ENCODE peak calls at places on chromosomes 16 and 17, in nine cellular contexts. N is HCT116, H is prostate gland, I is H54, S is adrenal gland, W is sigmoid colon, L is transverse colon, B is A549, K is GM12891. R is an unnamed sample.

GRCh38 chr16:56506941-56507340 is 12.9 kb downstream of the BBS2 start:
- DNase-seq in I (no peak), K (no peak), L (no peak), S (no peak), W (no peak), H (no peak), B (no peak), N (no peak), R (no peak)

GRCh38 chr17:81474958-81475357 is 37.6 kb downstream of the ACTG1 start:
- DNase-seq in S (no peak), K (no peak), B (no peak), H (no peak), I (no peak), L (no peak), N (no peak), W (no peak), R (no peak)

GRCh38 chr16:2152695-2153506 is 2.7 kb upstream of the TRAF7 start:
- DNase-seq in B (peak), H (no peak), I (no peak), S (no peak), K (no peak), L (peak), N (no peak), W (no peak), R (peak)

GRCh38 chr16:66478733-66479511 is 51.8 kb downstream of the BEAN1 start:
- DNase-seq in B (peak), I (peak), S (peak), L (peak), H (peak), N (peak), K (peak), W (peak), R (peak)

GRCh38 chr17:72560303-72561247 is 439.8 kb downstream of the SOX9 start:
- DNase-seq in K (peak), I (peak), W (no peak), H (peak), B (peak), S (no peak), L (peak), N (peak), R (peak)

GRCh38 chr17:64788286-64789060 is 126.4 kb upstream of the SMURF2 start:
- DNase-seq in B (no peak), S (no peak), W (peak), L (no peak), N (no peak), H (no peak), I (no peak), K (no peak), R (no peak)

GRCh38 chr16:75192606-75193264 is 14.2 kb downstream of the CTRB2 start:
- DNase-seq in L (no peak), K (no peak), S (no peak), H (no peak), W (no peak), N (no peak), B (no peak), I (no peak), R (peak)

GRCh38 chr17:77126519-77126918 is 14.2 kb upstream of the SEC14L1 start:
- DNase-seq in K (no peak), H (no peak), L (peak), B (peak), I (no peak), N (no peak), W (no peak), S (no peak), R (no peak)

GRCh38 chr16:66328282-66328681 is 38.2 kb upstream of the CDH5 start:
- DNase-seq in B (no peak), L (no peak), S (no peak), W (no peak), K (no peak), I (no peak), H (no peak), N (no peak), R (no peak)

GRCh38 chr17:81578038-81578441 is 25.9 kb upstream of the FAAP100 start:
- DNase-seq in I (no peak), K (no peak), S (no peak), L (no peak), B (no peak), H (no peak), W (no peak), N (no peak), R (no peak)

GRCh38 chr17:18004901-18005305 is 32.2 kb downstream of the DRC3 start:
- DNase-seq in W (no peak), N (no peak), B (no peak), L (no peak), K (no peak), S (no peak), I (no peak), H (no peak), R (no peak)

GRCh38 chr17:22158364-22158763 is 466.0 kb downstream of the KCNJ18 start:
- DNase-seq in N (no peak), B (no peak), W (no peak), H (no peak), I (no peak), L (no peak), S (no peak), K (no peak), R (no peak)

GRCh38 chr17:56815711-56816110 is 18.0 kb downstream of the C17orf67 start:
- DNase-seq in B (no peak), W (no peak), L (no peak), K (no peak), S (no peak), H (no peak), N (no peak), I (peak), R (no peak)

GRCh38 chr16:10941127-10941933 is 938 bp downstream of the DEXI start:
- DNase-seq in B (no peak), I (no peak), L (peak), S (no peak), K (no peak), N (no peak), H (no peak), W (no peak), R (peak)

GRCh38 chr17:41650794-41651624 is 26.6 kb upstream of the KRT17 start:
- DNase-seq in H (peak), N (no peak), I (no peak), L (no peak), K (no peak), B (no peak), W (no peak), S (no peak), R (no peak)

GRCh38 chr17:69723316-69723715 is 308.8 kb downstream of the MAP2K6 start:
- DNase-seq in W (no peak), L (no peak), B (no peak), S (no peak), I (no peak), N (no peak), K (no peak), H (no peak), R (no peak)

GRCh38 chr16:2468142-2468724 is 2.9 kb upstream of the NTN3 start:
- DNase-seq in N (no peak), K (no peak), I (peak), L (no peak), S (no peak), W (no peak), B (no peak), H (peak), R (no peak)

GRCh38 chr17:58488428-58488890 is 251 bp upstream of the HSF5 start:
- DNase-seq in H (no peak), S (no peak), K (no peak), N (no peak), L (no peak), W (no peak), B (no peak), I (no peak), R (no peak)

GRCh38 chr17:74368341-74369152 is 1.2 kb downstream of the GPR142 start:
- DNase-seq in B (peak), K (peak), I (peak), S (peak), L (peak), W (peak), H (peak), N (peak), R (peak)

DNA sequence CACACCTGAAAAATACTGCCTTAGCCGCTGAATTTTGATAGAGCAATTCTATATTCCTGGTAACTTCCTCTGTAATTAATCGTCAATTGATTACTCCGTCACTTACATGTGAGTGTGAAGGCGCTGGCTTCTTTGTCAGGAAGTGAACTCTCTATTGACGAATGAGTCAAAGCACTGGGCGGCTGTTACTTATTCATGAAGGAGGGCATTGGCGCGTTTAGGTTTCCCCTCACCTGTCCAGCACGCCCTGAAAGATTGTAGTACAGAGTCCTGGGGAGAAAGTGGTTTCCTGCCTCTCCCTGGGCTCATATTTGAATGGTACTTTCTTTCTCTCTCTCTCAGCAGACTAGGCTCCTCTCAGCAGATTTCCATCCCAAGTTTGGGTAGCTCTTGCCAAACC is 21.0 kb downstream of the SOCS3 start:
- DNase-seq in L (peak), B (no peak), H (no peak), N (peak), W (no peak), K (no peak), S (no peak), I (no peak), R (no peak)
- TF ChIP-seq POLR2A in L (peak), B (no peak), H (no peak), N (no peak), W (no peak), K (no peak), S (no peak), I (no peak), R (no peak)

DNA sequence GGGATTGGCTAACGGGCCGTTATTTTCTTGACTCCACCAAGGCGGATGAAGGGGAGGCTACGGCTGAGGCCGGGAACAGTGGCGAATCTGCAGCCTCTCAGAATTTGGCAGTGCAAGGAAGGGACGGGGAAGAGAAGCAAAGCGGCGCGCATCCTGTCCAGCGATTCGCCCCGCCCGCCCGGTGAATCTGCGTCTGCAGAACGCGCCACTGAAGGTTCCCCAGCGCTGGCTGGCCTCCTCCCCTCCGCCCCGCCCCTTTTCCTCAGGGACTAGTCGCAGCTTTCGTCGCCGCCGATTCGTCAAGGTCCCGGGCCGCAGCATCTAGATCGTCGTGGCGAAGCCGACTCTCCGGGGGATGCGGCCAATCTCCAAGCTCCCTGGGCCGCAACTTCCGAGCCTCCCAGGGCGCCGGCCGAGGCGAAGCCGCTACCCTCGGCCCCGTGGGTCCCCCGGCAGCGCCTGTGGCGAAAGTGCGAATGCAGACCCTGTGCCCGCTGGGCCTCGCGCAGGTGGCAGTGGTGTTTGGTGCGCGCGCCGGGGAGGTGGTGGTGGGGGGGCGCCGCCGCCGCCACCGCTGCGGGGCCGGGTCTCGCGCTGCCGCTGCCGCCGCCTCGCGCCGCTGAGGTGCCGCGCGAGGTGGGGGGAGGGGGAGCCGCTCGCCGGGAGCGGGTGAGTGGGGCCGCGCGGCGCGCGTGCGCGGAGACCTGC is at the start of gene SETD1A:
- DNase-seq in L (peak), B (peak), K (peak), S (peak), H (peak), I (peak), W (peak), N (peak), R (peak)
- TF ChIP-seq POLR2A in L (peak), B (peak), K (no peak), S (peak), H (peak), I (peak), W (peak), N (no peak), R (peak)

GRCh38 chr16:22206847-22207714 is 1.0 kb downstream of the EEF2K start:
- DNase-seq in K (no peak), H (peak), N (no peak), I (no peak), B (peak), S (peak), L (peak), W (peak), R (peak)
- TF ChIP-seq POLR2A in K (no peak), H (no peak), N (no peak), I (peak), B (no peak), S (no peak), L (no peak), W (no peak), R (no peak)

DNA sequence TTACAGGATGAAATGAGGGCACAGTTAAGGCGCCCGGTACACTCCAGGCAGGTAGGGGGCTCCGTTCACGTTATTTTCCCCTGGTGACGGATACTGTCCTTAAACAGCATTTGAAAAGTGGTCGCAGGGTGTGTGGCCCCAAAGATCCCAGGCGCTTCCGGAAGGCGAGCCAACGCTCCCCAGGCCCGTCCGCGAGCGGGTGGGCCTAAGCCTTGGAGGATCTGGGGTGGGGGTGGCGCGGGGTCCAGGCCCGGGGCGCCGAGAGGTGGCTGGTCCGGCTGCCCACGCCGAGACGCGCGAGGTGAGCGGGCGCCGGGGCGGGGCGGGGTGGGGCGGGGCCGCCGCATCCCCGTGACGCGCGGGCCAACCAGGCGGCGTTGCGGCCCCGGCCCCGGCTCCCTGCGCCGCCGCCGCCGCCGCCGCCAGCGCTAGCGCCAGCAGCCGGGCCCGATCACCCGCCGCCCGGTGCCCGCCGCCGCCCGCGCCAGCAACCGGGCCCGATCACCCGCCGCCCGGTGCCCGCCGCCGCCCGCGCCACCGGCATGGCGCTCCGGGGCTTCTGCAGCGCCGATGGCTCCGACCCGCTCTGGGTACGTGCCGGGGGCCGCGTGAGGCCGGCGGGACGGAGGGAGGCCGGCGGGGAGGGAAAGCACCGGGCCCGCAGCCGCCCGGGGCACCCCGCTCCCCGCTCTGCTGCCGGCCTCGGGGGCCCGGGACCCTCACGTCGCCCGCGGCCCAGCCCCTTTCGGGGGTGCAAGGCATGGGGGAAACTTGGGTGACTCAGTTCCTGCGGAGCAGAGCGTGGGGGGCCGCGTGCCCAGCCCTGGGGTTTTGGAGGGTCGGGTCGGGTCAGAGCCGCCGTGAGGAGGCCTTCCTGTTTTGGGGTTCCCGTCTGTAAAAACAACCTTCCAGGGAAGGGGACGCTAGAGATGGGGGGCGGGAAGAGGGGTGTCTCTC is at the start of gene ABCC1:
- DNase-seq in W (no peak), K (peak), I (peak), B (peak), S (no peak), H (peak), N (no peak), L (peak), R (peak)
- TF ChIP-seq POLR2A in W (no peak), K (no peak), I (peak), B (peak), S (no peak), H (no peak), N (no peak), L (no peak), R (no peak)

R was measured in right lobe of liver.